ENCODE peak calls at places on chromosomes 13 and 19, in four cellular contexts. D is mesendoderm, I is H1, S is IMR-90. E is an unnamed sample.

GRCh38 chr13:49348748-49349147 is 95.1 kb downstream of the CAB39L start:
- DNase-seq in D (peak), I (peak), S (no peak), E (peak)

GRCh38 chr13:82739881-82740280 is 1142.4 kb downstream of the SLITRK1 start:
- DNase-seq in D (no peak), I (no peak), S (peak), E (no peak)

GRCh38 chr19:912181-913079 is 589 bp downstream of the R3HDM4 start:
- DNase-seq in D (no peak), I (no peak), S (no peak), E (no peak)

GRCh38 chr19:52196256-52196967 is 6.6 kb downstream of the PPP2R1A start:
- DNase-seq in D (no peak), I (no peak), S (peak), E (no peak)

GRCh38 chr13:110245421-110245899 is 61.5 kb downstream of the COL4A1 start:
- DNase-seq in D (no peak), I (no peak), S (peak), E (no peak)

GRCh38 chr19:728011-728410 is 19.3 kb downstream of the PALM start:
- DNase-seq in D (no peak), I (no peak), S (no peak), E (no peak)

GRCh38 chr19:33418461-33418860 is 45.0 kb downstream of the CEBPG start:
- DNase-seq in D (no peak), I (no peak), S (no peak), E (no peak)

GRCh38 chr19:28213476-28214082 is 999.4 kb downstream of the UQCRFS1 start:
- DNase-seq in D (peak), I (no peak), S (no peak), E (no peak)

GRCh38 chr13:36925603-36926002 is 5.6 kb upstream of the SMAD9 start:
- DNase-seq in D (no peak), I (no peak), S (no peak), E (no peak)

GRCh38 chr13:75437582-75438318 is 44.2 kb downstream of the TBC1D4 start:
- DNase-seq in D (no peak), I (no peak), S (peak), E (no peak)

DNA sequence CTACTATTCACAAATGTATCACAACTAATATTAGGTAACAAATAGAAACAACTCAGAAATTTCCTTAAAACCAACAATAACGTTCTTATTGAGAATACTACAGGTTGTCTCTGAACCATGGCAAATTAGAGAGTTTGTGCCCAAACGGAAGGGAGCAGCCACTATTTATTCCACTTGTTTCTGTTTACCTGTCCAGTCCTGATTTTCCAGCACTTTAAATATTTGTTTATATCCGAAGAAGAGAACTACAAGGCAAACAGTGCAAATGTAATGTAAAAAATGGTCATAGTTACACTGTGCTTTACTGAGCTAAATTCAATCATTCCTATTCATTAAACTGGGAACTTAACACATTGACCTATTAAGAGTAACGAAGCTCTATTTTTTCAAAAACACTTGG is 9.2 kb downstream of the SUCLA2 start:
- DNase-seq in D (no peak), I (no peak), S (no peak), E (no peak)
- H4K5ac ChIP-seq in D (no peak), I (no peak), S (no peak), E (no peak)

GRCh38 chr13:79225487-79226232 is 180.4 kb downstream of the RBM26 start:
- DNase-seq in D (peak), I (no peak), S (no peak), E (no peak)
- H3K56ac ChIP-seq in D (no peak), I (no peak), S (no peak), E (no peak)

DNA sequence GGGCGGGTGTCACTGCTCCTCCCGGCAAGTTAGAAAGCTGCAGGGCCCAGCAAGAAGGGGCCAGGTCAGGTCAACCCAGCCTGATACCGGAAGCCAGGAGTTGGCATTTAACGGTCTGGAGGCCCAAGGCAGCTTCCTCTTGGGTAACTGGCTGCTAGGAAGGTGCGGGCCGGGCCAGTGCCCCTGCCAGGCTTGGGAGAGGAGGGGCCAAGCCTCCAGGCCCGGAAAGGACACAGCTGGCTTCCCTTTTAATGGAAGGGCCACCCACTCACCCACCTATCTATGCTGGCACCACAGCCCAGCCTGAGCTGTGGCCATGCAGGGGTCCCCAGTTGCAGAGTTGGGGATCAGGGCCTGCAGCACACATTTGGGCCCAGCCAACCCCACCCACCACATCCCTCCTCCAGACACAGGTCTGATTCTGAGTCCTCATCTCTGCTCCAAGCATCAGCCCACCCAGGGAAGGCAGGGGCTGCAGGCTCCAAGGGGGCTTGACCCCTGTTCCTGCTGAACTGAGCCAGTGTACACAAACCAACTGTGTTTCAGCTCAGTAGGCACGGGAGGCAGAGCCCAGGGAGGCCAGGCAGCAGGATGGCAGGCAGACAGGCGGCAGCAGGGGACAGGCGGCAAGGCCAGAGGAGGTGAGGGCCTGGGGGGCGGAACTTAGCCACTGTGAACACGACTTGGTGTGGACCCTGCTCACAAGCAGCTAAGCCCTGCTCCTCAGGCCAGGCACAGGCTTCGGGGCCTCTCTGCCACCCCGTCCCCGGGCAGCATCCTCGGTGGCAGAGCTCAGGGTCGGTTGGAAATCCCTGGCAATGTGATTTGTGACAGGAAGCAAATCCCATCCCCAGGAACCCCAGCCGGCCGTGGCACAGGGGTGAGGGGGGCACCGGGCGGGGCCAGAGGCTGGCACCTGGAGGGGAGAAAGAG is 40.8 kb downstream of the ZSWIM4 start:
- DNase-seq in D (no peak), I (no peak), S (no peak), E (no peak)
- H2BK5ac ChIP-seq in D (no peak), I (no peak), S (peak), E (no peak)

DNA sequence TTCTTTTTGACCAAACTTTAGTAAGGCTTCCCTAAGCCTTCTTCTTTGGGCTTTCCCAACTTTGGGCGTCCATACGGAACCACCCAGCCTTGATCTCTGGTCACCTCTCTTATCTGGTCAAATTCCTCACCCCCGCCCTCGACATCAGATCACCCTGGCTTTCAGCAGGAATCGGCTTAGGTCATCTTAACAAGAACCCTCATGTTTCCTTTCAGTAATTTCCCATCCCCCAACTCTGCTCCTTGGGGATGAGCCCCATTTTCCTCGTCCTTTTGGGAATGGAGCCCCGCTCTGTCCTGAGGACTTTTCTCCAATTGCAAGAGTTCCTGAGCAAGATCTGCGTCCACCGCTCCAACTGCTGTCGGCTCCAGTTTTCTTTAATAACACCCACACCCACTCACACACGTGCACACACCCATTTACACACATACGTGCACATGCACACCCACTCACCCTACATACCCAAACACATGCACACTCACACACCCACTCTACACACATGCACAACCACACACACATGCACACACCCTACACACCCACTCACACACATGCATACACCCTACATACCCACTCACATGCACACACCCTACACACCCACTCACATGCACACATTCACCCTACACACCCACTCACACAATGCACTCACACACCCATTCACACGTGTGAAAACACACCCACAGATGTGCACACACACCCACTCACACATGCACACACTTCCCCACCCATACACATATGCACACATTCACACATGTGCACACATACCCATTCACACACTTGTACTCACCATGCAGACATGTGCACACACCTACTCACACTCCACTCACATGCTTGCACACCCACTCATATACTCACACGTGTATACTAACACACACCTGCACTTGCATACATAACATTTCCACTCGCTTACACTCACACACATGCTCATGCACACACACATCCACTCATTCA is 87.0 kb upstream of the TM9SF2 start:
- DNase-seq in D (peak), I (no peak), S (no peak), E (no peak)
- H4K5ac ChIP-seq in D (no peak), I (no peak), S (no peak), E (no peak)

GRCh38 chr19:11078893-11079292 is 10.4 kb upstream of the LDLR start:
- DNase-seq in D (no peak), I (no peak), S (no peak), E (no peak)
- H3K56ac ChIP-seq in D (no peak), I (no peak), S (no peak), E (no peak)

GRCh38 chr19:49690656-49691242 is at the start of gene CPT1C:
- DNase-seq in D (peak), I (peak), S (peak), E (peak)

GRCh38 chr19:49690073-49690655 is 752 bp upstream of the CPT1C start:
- DNase-seq in D (peak), I (no peak), S (no peak), E (no peak)

GRCh38 chr19:49692102-49692599 is 1.2 kb downstream of the CPT1C start:
- DNase-seq in D (no peak), I (no peak), S (no peak), E (no peak)

GRCh38 chr19:49689133-49690072 is at the start of gene ADM5:
- DNase-seq in D (peak), I (no peak), S (no peak), E (peak)

DNA sequence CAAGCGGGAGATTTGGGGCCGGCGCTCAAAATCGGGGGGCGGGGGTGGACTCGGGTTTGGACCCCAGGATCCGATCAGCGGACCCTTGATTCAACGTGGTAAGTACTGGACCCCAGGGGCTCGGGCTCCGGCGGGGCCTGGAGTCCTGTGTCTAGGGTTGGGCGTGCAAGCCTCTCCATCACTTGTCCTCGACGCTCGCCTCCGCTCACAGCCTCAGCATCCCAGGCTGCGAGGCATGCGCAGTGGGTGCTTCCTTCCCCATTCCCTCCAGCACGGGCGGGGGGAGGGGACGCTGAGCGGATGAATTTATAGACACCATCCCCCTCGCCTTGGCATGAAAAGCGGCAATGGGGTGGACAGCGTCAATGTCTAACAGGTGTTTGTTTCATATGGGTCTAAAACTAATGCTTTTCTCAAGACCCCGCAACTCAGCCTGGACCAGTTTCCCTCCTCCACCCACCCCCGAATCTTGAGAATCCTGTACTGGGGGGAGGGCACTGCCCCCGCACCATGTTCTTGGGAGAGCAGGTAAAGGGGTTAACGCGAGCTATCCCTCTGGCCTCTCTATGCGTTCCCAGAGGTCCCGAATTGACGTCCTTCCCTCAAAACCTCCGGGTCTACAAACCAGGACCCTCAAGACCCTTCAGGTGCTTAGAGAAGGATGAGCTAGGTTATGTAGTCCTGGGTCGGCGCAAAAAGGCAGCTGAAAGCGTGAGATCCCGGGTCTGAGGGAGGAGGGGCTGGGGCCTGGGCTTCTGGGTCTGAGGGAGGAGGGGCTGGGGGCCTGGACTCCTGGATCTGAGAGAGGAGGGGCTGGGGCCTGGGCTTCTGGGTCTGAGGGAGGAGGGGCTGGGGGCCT is 556 bp downstream of the CPT1C start:
- DNase-seq in D (peak), I (no peak), S (peak), E (peak)
- H2BK5ac ChIP-seq in D (no peak), I (peak), S (peak), E (no peak)

GRCh38 chr13:71117920-71118319 is 749.1 kb downstream of the DACH1 start:
- DNase-seq in D (no peak), I (no peak), S (no peak), E (no peak)
- H4K5ac ChIP-seq in D (no peak), I (no peak), S (no peak), E (no peak)

GRCh38 chr13:50715402-50716146 is 127.9 kb downstream of the DLEU7 start:
- DNase-seq in D (no peak), I (no peak), S (no peak), E (no peak)
- H3K56ac ChIP-seq in D (no peak), I (no peak), S (no peak), E (no peak)

DNA sequence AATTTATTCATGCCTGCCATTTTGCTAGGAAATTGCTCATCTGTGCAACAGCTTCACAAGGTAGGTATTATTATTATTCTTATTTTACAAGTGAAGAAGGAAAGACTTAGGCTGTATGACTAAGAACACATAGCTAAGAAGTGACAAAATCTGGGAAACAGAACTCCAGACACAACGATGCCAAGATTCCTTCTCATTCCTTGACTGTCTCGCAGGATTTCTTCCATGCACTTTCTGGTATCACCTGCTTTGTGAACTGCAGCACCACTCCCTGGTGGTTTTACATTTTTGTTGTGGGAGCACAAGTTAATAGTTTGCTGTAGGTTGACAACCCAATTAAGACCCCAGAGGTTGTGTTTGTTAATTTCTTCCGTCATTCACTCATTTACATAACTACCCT is 188.5 kb downstream of the LACC1 start:
- DNase-seq in D (peak), I (no peak), S (peak), E (no peak)
- H2BK5ac ChIP-seq in D (no peak), I (no peak), S (peak), E (no peak)

DNA sequence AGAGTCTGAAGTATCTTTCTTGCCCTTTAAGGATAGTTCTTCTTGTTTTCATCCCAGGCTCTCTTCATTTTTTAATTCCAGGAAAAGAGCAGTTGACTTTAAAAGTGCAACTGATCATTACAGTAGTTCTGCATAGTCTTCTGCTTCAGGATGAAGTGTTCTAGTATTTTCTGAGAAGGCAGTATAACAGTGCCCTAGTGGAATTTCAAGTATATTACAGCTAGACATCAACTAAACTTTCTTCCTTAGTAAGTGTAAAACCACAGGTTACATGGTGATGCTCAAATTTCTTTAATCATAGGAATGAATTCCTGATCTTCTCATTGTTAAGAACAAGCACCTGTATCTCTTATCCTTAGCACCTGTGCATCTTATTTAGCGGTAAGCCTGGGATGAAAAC is 10.9 kb downstream of the NUFIP1 start:
- DNase-seq in D (no peak), I (no peak), S (no peak), E (no peak)
- H4K5ac ChIP-seq in D (no peak), I (no peak), S (no peak), E (no peak)

E was measured in H9.